ENCODE peak calls at places on chromosomes 6 and 20, in seven cellular contexts. F, Z, K, U, B, M and Q are unnamed samples.

GRCh38 chr6:151181701-151182367 is 57.9 kb upstream of the AKAP12 start:
- DNase-seq in K (no peak), F (no peak), B (no peak), M (peak), Z (peak), U (no peak), Q (no peak)

GRCh38 chr6:15464211-15464725 is 198.6 kb downstream of the DTNBP1 start:
- DNase-seq in Z (no peak), F (peak), M (no peak), K (peak), B (no peak), U (no peak), Q (no peak)

GRCh38 chr6:166952567-166953464 is 3.5 kb downstream of the RNASET2 start:
- DNase-seq in K (no peak), Z (no peak), F (peak), M (no peak), B (no peak), U (no peak), Q (no peak)

GRCh38 chr6:159256128-159256527 is 86.9 kb downstream of the FNDC1 start:
- DNase-seq in B (no peak), M (no peak), K (no peak), U (no peak), F (no peak), Z (no peak), Q (no peak)

GRCh38 chr6:155182103-155182502 is 81.7 kb upstream of the CLDN20 start:
- DNase-seq in F (no peak), Z (no peak), M (no peak), B (no peak), U (no peak), K (no peak), Q (no peak)

GRCh38 chr6:105321728-105322127 is 81.2 kb downstream of the PREP start:
- DNase-seq in F (no peak), K (no peak), M (no peak), U (no peak), B (no peak), Z (no peak), Q (no peak)

GRCh38 chr6:152673233-152673632 is 24.5 kb upstream of the MYCT1 start:
- DNase-seq in M (peak), B (no peak), U (no peak), F (no peak), Z (peak), K (no peak), Q (no peak)

GRCh38 chr6:113481441-113481840 is 375.7 kb upstream of the MARCKS start:
- DNase-seq in Z (peak), U (no peak), K (no peak), M (peak), F (no peak), B (no peak), Q (no peak)

GRCh38 chr20:47352332-47353223 is 3.9 kb downstream of the ZMYND8 start:
- DNase-seq in B (no peak), K (peak), M (no peak), F (peak), U (no peak), Z (peak), Q (no peak)

GRCh38 chr6:129947797-129948196 is 70.6 kb upstream of the L3MBTL3 start:
- DNase-seq in U (no peak), F (no peak), B (no peak), M (no peak), Z (no peak), K (no peak), Q (no peak)

GRCh38 chr6:123926000-123926399 is 122.3 kb downstream of the NKAIN2 start:
- DNase-seq in F (no peak), Z (no peak), M (peak), B (no peak), K (no peak), U (no peak), Q (no peak)

GRCh38 chr6:166307981-166308768 is at the start of gene PRR18:
- DNase-seq in Z (no peak), K (peak), U (no peak), B (no peak), F (peak), M (no peak), Q (no peak)

GRCh38 chr6:94005835-94006234 is 586.5 kb upstream of the EPHA7 start:
- DNase-seq in K (no peak), Z (no peak), U (no peak), B (no peak), F (no peak), M (no peak), Q (no peak)

GRCh38 chr6:130065616-130066015 is 47.2 kb downstream of the L3MBTL3 start:
- DNase-seq in K (no peak), U (no peak), Z (no peak), M (peak), B (no peak), F (no peak), Q (no peak)

GRCh38 chr6:166419268-166419667 is 36.5 kb upstream of the MPC1 start:
- DNase-seq in K (no peak), Z (no peak), F (no peak), U (no peak), M (peak), B (no peak), Q (no peak)

GRCh38 chr20:676315-676937 is 824 bp upstream of the SCRT2 start:
- DNase-seq in K (peak), U (no peak), B (no peak), M (no peak), Z (no peak), F (no peak), Q (no peak)

GRCh38 chr6:165846123-165846966 is 183.3 kb upstream of the PDE10A start:
- DNase-seq in U (no peak), F (no peak), Z (no peak), B (no peak), M (peak), K (no peak), Q (no peak)

GRCh38 chr6:84825461-84825860 is 61.1 kb upstream of the TBX18 start:
- DNase-seq in F (no peak), M (no peak), K (no peak), Z (peak), U (no peak), B (no peak), Q (no peak)

GRCh38 chr20:63035284-63036185 is 28.8 kb upstream of the BHLHE23 start:
- DNase-seq in U (no peak), M (no peak), K (no peak), Z (no peak), B (no peak), F (no peak), Q (no peak)

GRCh38 chr6:37493047-37493995 is 6.4 kb downstream of the CCDC167 start:
- DNase-seq in K (peak), Z (no peak), B (no peak), M (no peak), U (no peak), F (no peak), Q (no peak)

GRCh38 chr6:166999845-167000253 is 652 bp downstream of the CEP43 start:
- DNase-seq in U (no peak), M (no peak), F (no peak), Z (peak), K (peak), B (no peak), Q (no peak)

GRCh38 chr6:120405947-120406346 is 928.3 kb downstream of the TBC1D32 start:
- DNase-seq in B (no peak), M (no peak), F (peak), K (no peak), U (no peak), Z (no peak), Q (no peak)

GRCh38 chr6:118548136-118548535 is at the start of gene PLN:
- DNase-seq in M (no peak), Z (no peak), F (no peak), B (no peak), K (no peak), U (no peak), Q (no peak)

GRCh38 chr6:35016417-35017221 is 124.5 kb downstream of the TCP11 start:
- DNase-seq in B (no peak), M (peak), Z (peak), F (peak), K (peak), U (peak), Q (no peak)

GRCh38 chr6:35019171-35019570 is 122.0 kb downstream of the TCP11 start:
- DNase-seq in F (no peak), Z (no peak), U (no peak), M (no peak), B (no peak), K (no peak), Q (no peak)

GRCh38 chr6:35018746-35019145 is 122.4 kb downstream of the TCP11 start:
- DNase-seq in Z (no peak), U (no peak), B (no peak), M (no peak), F (peak), K (no peak), Q (no peak)

GRCh38 chr6:35018184-35018523 is 123.0 kb downstream of the TCP11 start:
- DNase-seq in K (no peak), F (no peak), M (no peak), B (no peak), U (no peak), Z (no peak), Q (no peak)

DNA sequence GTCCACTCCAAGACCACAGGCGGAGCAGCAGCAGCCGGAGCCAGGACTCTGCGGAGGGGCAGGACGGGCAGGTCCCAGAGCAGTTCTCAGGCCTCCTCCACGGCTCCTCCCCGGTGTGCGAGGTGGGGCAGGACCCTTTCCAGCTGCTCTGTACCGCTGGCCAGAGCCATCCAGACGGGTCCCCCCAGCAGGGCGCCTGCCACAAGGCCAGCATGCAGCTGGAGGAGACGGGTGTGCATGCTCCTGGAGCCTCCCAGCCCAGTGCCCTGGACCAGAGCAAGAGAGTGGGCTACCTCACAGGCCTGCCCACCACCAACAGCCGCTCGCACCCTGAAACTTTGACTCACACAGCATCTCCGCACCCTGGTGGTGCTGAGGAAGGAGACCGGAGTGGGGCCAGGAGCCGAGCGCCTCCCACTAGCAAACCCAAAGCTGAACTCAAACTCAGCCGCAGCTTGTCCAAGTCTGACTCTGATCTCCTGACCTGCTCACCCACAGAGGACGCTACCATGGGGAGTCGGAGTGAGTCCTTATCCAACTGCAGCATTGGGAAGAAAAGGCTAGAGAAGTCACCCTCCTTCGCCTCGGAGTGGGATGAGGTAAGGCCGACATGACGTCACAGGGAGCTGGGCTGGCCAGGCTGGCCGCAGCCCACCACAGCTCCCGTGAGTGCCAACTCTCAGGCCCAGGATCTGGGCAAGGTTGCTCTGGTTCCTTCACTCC is 123.5 kb downstream of the TCP11 start:
- DNase-seq in Z (peak), K (peak), B (peak), M (no peak), U (peak), F (peak), Q (no peak)
- H3K4me3 ChIP-seq in Z (peak), K (no peak), B (peak), M (peak), U (peak), F (no peak), Q (peak)

GRCh38 chr6:24646771-24647170 is 780 bp upstream of the KIAA0319 start:
- DNase-seq in Z (no peak), F (no peak), K (no peak), B (no peak), U (no peak), M (peak), Q (no peak)
- H3K4me3 ChIP-seq in Z (no peak), F (no peak), K (no peak), B (no peak), U (no peak), M (no peak), Q (no peak)

GRCh38 chr6:43307451-43308100 is 1.1 kb downstream of the CRIP3 start:
- DNase-seq in B (no peak), F (no peak), M (no peak), U (no peak), K (no peak), Z (no peak), Q (no peak)

GRCh38 chr6:43308101-43308989 is at the start of gene CRIP3:
- DNase-seq in B (no peak), F (peak), Z (peak), U (peak), K (peak), M (no peak), Q (peak)

GRCh38 chr6:43310624-43311023 is 2.0 kb upstream of the CRIP3 start:
- DNase-seq in M (no peak), U (no peak), Z (no peak), B (no peak), F (no peak), K (no peak), Q (no peak)

GRCh38 chr6:43310137-43310536 is 1.5 kb upstream of the CRIP3 start:
- DNase-seq in B (no peak), M (no peak), F (no peak), K (no peak), U (no peak), Z (no peak), Q (no peak)

GRCh38 chr6:43308990-43309477 is 408 bp upstream of the CRIP3 start:
- DNase-seq in U (no peak), K (no peak), Z (no peak), M (no peak), F (no peak), B (no peak), Q (no peak)
- H3K4me3 ChIP-seq in U (no peak), K (no peak), Z (no peak), M (no peak), F (peak), B (no peak), Q (peak)

DNA sequence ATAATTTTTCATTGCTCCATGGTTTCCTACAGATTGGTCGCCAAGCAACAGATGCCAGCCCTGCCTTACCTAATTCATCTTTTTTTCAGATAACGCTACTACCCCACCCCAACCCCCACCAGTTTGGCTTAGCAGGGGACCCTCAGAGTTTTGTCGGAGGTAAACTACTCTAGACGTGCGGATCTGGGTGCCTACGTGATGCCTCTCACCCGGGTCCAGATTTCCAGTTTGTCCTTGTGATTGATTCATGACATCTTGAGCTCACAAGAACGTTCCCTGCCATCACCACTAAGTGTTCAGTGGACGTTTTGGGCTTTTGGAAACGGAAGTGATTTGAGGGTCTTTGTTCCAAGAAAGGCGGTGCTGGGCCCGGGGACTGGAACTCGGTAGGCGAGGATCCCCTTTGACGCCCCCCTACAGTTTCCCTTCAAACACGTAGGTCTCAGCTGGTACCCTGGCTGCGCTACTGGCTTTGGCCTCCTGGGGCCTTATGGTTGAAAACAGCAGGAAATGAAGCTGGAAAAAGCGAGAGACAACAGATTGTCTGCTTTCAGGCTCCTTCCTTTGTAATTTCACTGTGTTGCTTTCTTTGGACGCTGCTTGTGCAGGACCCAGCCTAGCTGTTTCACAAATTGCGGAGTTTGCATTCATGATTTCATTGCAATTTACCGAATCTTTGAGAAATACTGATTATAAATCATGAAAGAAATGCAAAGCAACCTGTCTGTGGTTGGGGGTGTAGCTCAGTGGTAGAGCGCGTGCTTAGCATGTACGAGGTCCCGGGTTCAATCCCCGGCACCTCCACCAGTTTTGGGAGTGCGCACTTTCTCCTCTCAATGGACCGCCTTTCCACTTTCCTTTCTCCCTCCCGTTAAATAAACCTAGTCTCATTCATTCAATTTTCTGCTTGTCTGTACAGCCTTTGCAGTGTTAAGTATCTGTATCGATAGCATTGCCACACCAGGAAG is 81.0 kb downstream of the GPX5 start:
- DNase-seq in F (peak), M (peak), Z (peak), U (no peak), B (no peak), K (peak), Q (no peak)
- H3K4me3 ChIP-seq in F (peak), M (peak), Z (peak), U (no peak), B (no peak), K (no peak), Q (no peak)

GRCh38 chr6:53059648-53060589 is 5.3 kb upstream of the FBXO9 start:
- DNase-seq in Z (no peak), U (no peak), F (no peak), B (no peak), M (no peak), K (no peak), Q (no peak)
- H3K4me3 ChIP-seq in Z (peak), U (no peak), F (peak), B (peak), M (peak), K (no peak), Q (peak)

GRCh38 chr6:170438861-170439260 is 114.2 kb downstream of the PSMB1 start:
- DNase-seq in U (no peak), F (no peak), B (no peak), M (no peak), Z (no peak), K (no peak), Q (no peak)

GRCh38 chr6:170439366-170440351 is 113.4 kb downstream of the PSMB1 start:
- DNase-seq in K (no peak), U (peak), Z (no peak), M (peak), B (no peak), F (peak), Q (no peak)

GRCh38 chr6:170438402-170438753 is 114.7 kb downstream of the PSMB1 start:
- DNase-seq in B (peak), M (peak), U (peak), F (peak), K (peak), Z (peak), Q (peak)

GRCh38 chr6:170436209-170436809 is 116.8 kb downstream of the PSMB1 start:
- DNase-seq in B (no peak), U (no peak), F (no peak), M (no peak), K (no peak), Z (no peak), Q (no peak)

GRCh38 chr6:170437719-170438401 is 115.2 kb downstream of the PSMB1 start:
- DNase-seq in F (peak), K (no peak), U (no peak), Z (no peak), M (peak), B (no peak), Q (no peak)
- H3K4me3 ChIP-seq in F (no peak), K (no peak), U (no peak), Z (peak), M (no peak), B (no peak), Q (peak)

GRCh38 chr6:168437751-168438150 is 3.2 kb upstream of the SMOC2 start:
- DNase-seq in K (no peak), M (no peak), U (no peak), F (no peak), B (no peak), Z (no peak), Q (no peak)

GRCh38 chr6:168439791-168440491 is 1.0 kb upstream of the SMOC2 start:
- DNase-seq in M (no peak), Z (no peak), F (no peak), B (no peak), U (no peak), K (no peak), Q (no peak)

GRCh38 chr6:168442646-168443045 is 1.7 kb downstream of the SMOC2 start:
- DNase-seq in B (no peak), U (no peak), F (peak), K (no peak), Z (no peak), M (no peak), Q (no peak)

GRCh38 chr6:168441434-168442391 is 729 bp downstream of the SMOC2 start:
- DNase-seq in M (no peak), B (no peak), K (no peak), Z (no peak), U (peak), F (peak), Q (no peak)

DNA sequence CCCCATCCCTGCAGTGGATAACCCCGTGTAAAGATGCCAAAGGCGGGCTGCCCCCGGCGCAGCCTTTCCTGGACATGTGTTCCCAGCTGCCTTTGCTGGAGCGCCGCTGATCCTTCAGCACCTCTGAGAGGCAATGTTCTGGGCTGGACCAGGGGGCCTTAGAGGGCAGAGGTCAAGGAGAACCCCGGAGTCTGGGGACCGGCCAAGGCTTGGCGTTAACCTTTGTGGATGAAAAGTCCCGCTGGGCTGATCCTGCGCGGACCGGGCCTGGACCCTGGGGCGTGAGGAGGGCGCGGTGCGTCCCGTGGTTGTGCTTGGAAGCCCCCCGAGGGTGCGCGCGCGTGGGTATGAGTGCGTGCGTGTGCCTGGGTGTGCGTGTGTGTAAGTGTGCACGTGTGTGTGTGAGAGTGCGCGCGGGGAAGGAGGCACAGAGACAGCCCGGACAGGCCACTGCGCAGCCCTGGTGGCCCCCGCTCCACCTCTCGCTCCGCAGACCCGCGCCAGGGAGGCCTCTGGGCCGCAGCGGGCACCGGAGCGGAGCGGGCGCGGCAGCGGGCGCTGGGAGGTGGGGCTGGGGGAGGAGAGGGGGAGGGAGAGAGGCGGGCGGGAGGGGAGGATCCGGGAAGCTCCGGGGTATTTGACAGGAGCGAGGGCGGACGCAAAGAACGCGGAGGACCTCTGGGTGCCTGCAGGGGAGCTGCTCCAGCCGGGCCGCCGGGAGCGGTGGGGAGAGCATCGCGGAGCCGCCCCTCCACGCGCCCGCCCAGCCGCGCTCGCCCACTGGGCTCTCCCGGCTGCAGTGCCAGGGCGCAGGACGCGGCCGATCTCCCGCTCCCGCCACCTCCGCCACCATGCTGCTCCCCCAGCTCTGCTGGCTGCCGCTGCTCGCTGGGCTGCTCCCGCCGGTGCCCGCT is at the start of gene SMOC2:
- DNase-seq in K (peak), M (no peak), Z (no peak), B (no peak), U (peak), F (peak), Q (peak)
- H3K4me3 ChIP-seq in K (peak), M (no peak), Z (no peak), B (peak), U (peak), F (peak), Q (peak)

GRCh38 chr20:46030290-46031013 is 1.4 kb downstream of the SLC12A5 start:
- DNase-seq in K (no peak), F (no peak), Z (no peak), M (no peak), U (no peak), B (no peak), Q (no peak)

GRCh38 chr20:46034039-46034438 is 5.0 kb downstream of the SLC12A5 start:
- DNase-seq in F (no peak), K (no peak), U (no peak), M (no peak), Z (no peak), B (no peak), Q (no peak)

GRCh38 chr20:46028772-46029371 is at the start of gene SLC12A5:
- DNase-seq in U (no peak), K (no peak), F (no peak), Z (no peak), B (no peak), M (no peak), Q (no peak)

GRCh38 chr20:46031014-46031569 is 2.1 kb downstream of the SLC12A5 start:
- DNase-seq in Z (no peak), F (no peak), B (no peak), M (no peak), K (no peak), U (no peak), Q (no peak)

GRCh38 chr20:46031701-46032254 is 2.8 kb downstream of the SLC12A5 start:
- DNase-seq in M (no peak), Z (no peak), B (no peak), F (peak), U (no peak), K (peak), Q (no peak)
- H3K4me3 ChIP-seq in M (no peak), Z (no peak), B (no peak), F (peak), U (no peak), K (no peak), Q (peak)